ENCODE peak calls at places on chromosomes 3 and 15, in seven cellular contexts. J is iris pigment epithelial cell, H is pancreas, R is Daoy, V is caudate nucleus, K is GM12865, Y is SW 1271. S is an unnamed sample.

GRCh38 chr3:36219398-36219797 is 160.9 kb upstream of the STAC start:
- DNase-seq in V (no peak), K (no peak), Y (no peak), R (no peak), H (no peak), J (peak), S (peak)

GRCh38 chr3:192303235-192303634 is 424.1 kb downstream of the FGF12 start:
- DNase-seq in K (no peak), J (no peak), V (no peak), Y (no peak), H (no peak), R (no peak), S (no peak)

GRCh38 chr3:140077406-140077805 is 142.4 kb downstream of the CLSTN2 start:
- DNase-seq in Y (no peak), J (no peak), R (no peak), H (no peak), K (peak), V (no peak), S (no peak)

GRCh38 chr15:78739996-78740903 is 71.0 kb downstream of the ADAMTS7 start:
- DNase-seq in R (peak), V (no peak), J (peak), K (peak), Y (peak), H (peak), S (peak)

GRCh38 chr3:193016437-193016887 is 98.8 kb upstream of the MB21D2 start:
- DNase-seq in K (no peak), R (peak), Y (no peak), V (no peak), J (peak), H (peak), S (peak)

GRCh38 chr3:151537751-151538150 is 76.9 kb upstream of the IGSF10 start:
- DNase-seq in K (no peak), R (peak), H (no peak), Y (no peak), J (peak), V (no peak), S (peak)

GRCh38 chr3:29914861-29915524 is 634.1 kb downstream of the RBMS3 start:
- DNase-seq in K (no peak), R (no peak), Y (no peak), H (no peak), J (peak), V (no peak), S (peak)

GRCh38 chr3:62601238-62601856 is 228.0 kb upstream of the FEZF2 start:
- DNase-seq in R (peak), K (no peak), V (no peak), J (peak), Y (no peak), H (no peak), S (peak)

GRCh38 chr3:183823963-183824362 is 1.4 kb downstream of the MAP6D1 start:
- DNase-seq in J (no peak), H (no peak), Y (no peak), R (no peak), V (no peak), K (no peak), S (no peak)

GRCh38 chr3:152842423-152842822 is 7.5 kb downstream of the P2RY1 start:
- DNase-seq in R (no peak), J (no peak), H (no peak), K (no peak), Y (no peak), V (no peak), S (no peak)

GRCh38 chr15:51117270-51117669 is 22.6 kb upstream of the TNFAIP8L3 start:
- DNase-seq in Y (no peak), K (no peak), J (peak), R (peak), V (no peak), H (no peak), S (peak)

GRCh38 chr3:78430741-78431140 is 1337.1 kb downstream of the ROBO1 start:
- DNase-seq in Y (no peak), V (no peak), J (peak), K (no peak), H (no peak), R (no peak), S (no peak)

GRCh38 chr3:8778475-8778874 is 9.1 kb upstream of the OXTR start:
- DNase-seq in Y (no peak), J (no peak), R (no peak), K (no peak), V (no peak), H (no peak), S (no peak)

GRCh38 chr3:175107231-175107630 is 248.1 kb downstream of the NAALADL2 start:
- DNase-seq in V (no peak), K (no peak), J (peak), R (no peak), Y (no peak), H (no peak), S (no peak)

GRCh38 chr15:62404194-62404985 is 239.3 kb upstream of the C2CD4B start:
- DNase-seq in J (no peak), H (no peak), V (no peak), Y (no peak), R (no peak), K (no peak), S (no peak)

GRCh38 chr3:7640787-7641186 is 779.9 kb downstream of the GRM7 start:
- DNase-seq in V (no peak), K (no peak), J (no peak), Y (no peak), H (no peak), R (no peak), S (no peak)

GRCh38 chr3:136023264-136023978 is 57.9 kb downstream of the PPP2R3A start:
- DNase-seq in R (no peak), K (no peak), Y (no peak), J (no peak), V (no peak), H (no peak), S (no peak)

GRCh38 chr15:96746621-96747155 is 416.2 kb downstream of the NR2F2 start:
- DNase-seq in K (no peak), H (no peak), R (no peak), Y (no peak), V (no peak), J (no peak), S (no peak)